ENCODE peak calls at places on chromosomes 7 and 10, in eight cellular contexts. T, C, U, X, W, V, E and F are unnamed samples.

GRCh38 chr10:32150532-32151101 is 94.4 kb upstream of the KIF5B start:
- DNase-seq in V (no peak), E (no peak), T (no peak), X (no peak), U (no peak), C (peak), W (no peak), F (no peak)

GRCh38 chr10:110547139-110547761 is 20.2 kb upstream of the SMC3 start:
- DNase-seq in U (peak), C (no peak), E (no peak), V (no peak), T (no peak), X (no peak), W (no peak), F (no peak)

GRCh38 chr10:29443745-29444523 is 155.1 kb downstream of the LYZL1 start:
- DNase-seq in E (no peak), C (no peak), X (no peak), V (no peak), W (no peak), U (no peak), T (no peak), F (no peak)

GRCh38 chr7:32905175-32905662 is 13.7 kb upstream of the KBTBD2 start:
- DNase-seq in U (peak), V (peak), T (peak), W (no peak), X (peak), C (peak), E (peak), F (no peak)

GRCh38 chr10:98433881-98434732 is 12.6 kb downstream of the HPS1 start:
- DNase-seq in X (no peak), T (peak), C (no peak), W (no peak), V (no peak), U (no peak), E (no peak), F (no peak)

GRCh38 chr7:87702326-87702725 is 74.1 kb downstream of the RUNDC3B start:
- DNase-seq in W (no peak), E (no peak), U (no peak), T (peak), X (peak), V (no peak), C (no peak), F (no peak)

GRCh38 chr10:86757110-86757790 is 831 bp downstream of the BMPR1A start:
- DNase-seq in X (no peak), T (no peak), V (no peak), E (no peak), W (peak), C (peak), U (no peak), F (no peak)

GRCh38 chr10:103083977-103084320 is 109.1 kb downstream of the NT5C2 start:
- DNase-seq in V (no peak), X (no peak), C (no peak), T (no peak), W (no peak), U (no peak), E (no peak), F (no peak)

GRCh38 chr7:131619336-131620305 is 63.2 kb upstream of the PODXL start:
- DNase-seq in T (no peak), U (no peak), E (no peak), X (no peak), C (peak), V (no peak), W (no peak), F (no peak)

GRCh38 chr7:47852330-47853245 is 95.7 kb downstream of the PKD1L1 start:
- DNase-seq in E (peak), W (no peak), T (no peak), X (no peak), C (peak), U (no peak), V (no peak), F (no peak)

GRCh38 chr7:102115931-102116330 is 170.7 kb upstream of the SH2B2 start:
- DNase-seq in X (no peak), U (no peak), V (no peak), W (no peak), T (no peak), E (no peak), C (no peak), F (no peak)